ENCODE peak calls at places on chromosomes 12 and 14, in four cellular contexts. A is uterus, K is cardiac muscle cell, Z is dorsolateral prefrontal cortex. T is an unnamed sample.

GRCh38 chr12:70031046-70031445 is 206.0 kb downstream of the MYRFL start:
- DNase-seq in A (no peak), K (no peak), Z (no peak), T (no peak)

GRCh38 chr14:91892918-91893527 is 25.7 kb upstream of the TC2N start:
- DNase-seq in A (no peak), Z (no peak), K (peak), T (no peak)

GRCh38 chr14:75609606-75610476 is 31.4 kb downstream of the FLVCR2 start:
- DNase-seq in Z (no peak), A (no peak), K (peak), T (no peak)

GRCh38 chr14:72013606-72014129 is 81.4 kb downstream of the RGS6 start:
- DNase-seq in Z (no peak), A (no peak), K (no peak), T (no peak)

GRCh38 chr12:116015525-116015924 is 262.0 kb downstream of the MED13L start:
- DNase-seq in K (peak), Z (no peak), A (no peak), T (no peak)

GRCh38 chr12:5003025-5003666 is 40.5 kb upstream of the KCNA5 start:
- DNase-seq in A (peak), Z (peak), K (peak), T (peak)

GRCh38 chr14:102125546-102125945 is 14.2 kb upstream of the WDR20 start:
- DNase-seq in K (no peak), Z (no peak), A (no peak), T (no peak)

GRCh38 chr12:6935221-6935550 is 7.4 kb downstream of the ATN1 start:
- DNase-seq in Z (no peak), A (no peak), K (peak), T (no peak)

GRCh38 chr14:99790201-99790977 is 2.8 kb upstream of the EML1 start:
- DNase-seq in A (no peak), K (no peak), Z (no peak), T (no peak)

GRCh38 chr14:23299558-23299957 is 3.1 kb downstream of the PPP1R3E start:
- DNase-seq in Z (no peak), K (peak), A (no peak), T (no peak)

GRCh38 chr14:33432407-33433023 is 493.8 kb downstream of the NPAS3 start:
- DNase-seq in K (peak), Z (no peak), A (no peak), T (no peak)

GRCh38 chr14:32400480-32400879 is 71.4 kb downstream of the AKAP6 start:
- DNase-seq in K (no peak), Z (no peak), A (no peak), T (no peak)

GRCh38 chr14:43369710-43370109 is 1137.4 kb downstream of the FSCB start:
- DNase-seq in A (no peak), K (no peak), Z (no peak), T (no peak)

GRCh38 chr14:95562892-95563685 is 28.2 kb downstream of the GLRX5 start:
- DNase-seq in A (peak), K (peak), Z (no peak), T (no peak)

GRCh38 chr12:7145671-7146070 is 15.5 kb downstream of the CLSTN3 start:
- DNase-seq in Z (no peak), A (no peak), K (no peak), T (no peak)

GRCh38 chr12:1603621-1604020 is 9.2 kb upstream of the FBXL14 start:
- DNase-seq in Z (no peak), K (no peak), A (no peak), T (no peak)

GRCh38 chr14:100677925-100678765 is 48.5 kb upstream of the DLK1 start:
- DNase-seq in K (peak), A (peak), Z (peak), T (no peak)

GRCh38 chr12:100346660-100347059 is 10.2 kb upstream of the SLC17A8 start:
- DNase-seq in A (no peak), K (peak), Z (no peak), T (no peak)

GRCh38 chr14:102229071-102229738 is 75.8 kb downstream of the MOK start:
- DNase-seq in Z (peak), K (no peak), A (no peak), T (no peak)

GRCh38 chr12:94941440-94941862 is 62.0 kb downstream of the NDUFA12 start:
- DNase-seq in Z (no peak), A (peak), K (peak), T (no peak)

GRCh38 chr12:106309671-106310313 is 7.3 kb downstream of the TCP11L2 start:
- DNase-seq in A (no peak), Z (no peak), K (peak), T (no peak)

GRCh38 chr12:95918194-95918993 is 24.0 kb downstream of the CCDC38 start:
- DNase-seq in K (peak), Z (no peak), A (no peak), T (peak)

GRCh38 chr12:50006754-50007442 is 18.4 kb downstream of the RACGAP1 start:
- DNase-seq in A (no peak), K (no peak), Z (no peak), T (no peak)

GRCh38 chr12:93877446-93877845 is 200.3 kb downstream of the CRADD start:
- DNase-seq in K (no peak), Z (no peak), A (no peak), T (no peak)

GRCh38 chr12:31234955-31235867 is 90.7 kb downstream of the SINHCAF start:
- DNase-seq in Z (no peak), A (peak), K (peak), T (no peak)

GRCh38 chr12:128513831-128514230 is 246.9 kb downstream of the TMEM132C start:
- DNase-seq in Z (no peak), K (no peak), A (no peak), T (no peak)

GRCh38 chr14:56199095-56199975 is 81.1 kb downstream of the PELI2 start:
- DNase-seq in K (peak), A (peak), Z (no peak), T (no peak)

GRCh38 chr12:32846053-32846452 is 50.5 kb downstream of the PKP2 start:
- DNase-seq in Z (no peak), K (no peak), A (no peak), T (no peak)

GRCh38 chr14:92880351-92880750 is 42.6 kb upstream of the CHGA start:
- DNase-seq in K (no peak), A (no peak), Z (no peak), T (no peak)

GRCh38 chr12:14621821-14622220 is 54.1 kb upstream of the PLBD1 start:
- DNase-seq in Z (no peak), A (no peak), K (no peak), T (no peak)

GRCh38 chr12:22410497-22410896 is 76.0 kb upstream of the ST8SIA1 start:
- DNase-seq in K (no peak), A (no peak), Z (no peak), T (no peak)

GRCh38 chr14:90426031-90426540 is 29.3 kb downstream of the CALM1 start:
- DNase-seq in Z (peak), A (no peak), K (no peak), T (no peak)

GRCh38 chr12:28865776-28866175 is 283.3 kb upstream of the FAR2 start:
- DNase-seq in Z (no peak), A (no peak), K (no peak), T (no peak)

GRCh38 chr14:20683896-20684661 is at the start of gene RNASE4:
- DNase-seq in Z (peak), A (peak), K (peak), T (peak)

GRCh38 chr14:101465795-101466448 is 95.4 kb upstream of the DIO3 start:
- DNase-seq in A (peak), K (no peak), Z (peak), T (no peak)

GRCh38 chr12:107545737-107546363 is 139.7 kb upstream of the PWP1 start:
- DNase-seq in A (no peak), Z (no peak), K (no peak), T (no peak)

GRCh38 chr12:93484315-93484981 is 17.1 kb downstream of the MRPL42 start:
- DNase-seq in A (no peak), K (peak), Z (no peak), T (no peak)

GRCh38 chr12:59858508-59858907 is 262.7 kb downstream of the SLC16A7 start:
- DNase-seq in A (no peak), Z (no peak), K (no peak), T (no peak)

GRCh38 chr12:124046206-124046740 is 73.3 kb downstream of the ZNF664 start:
- DNase-seq in K (no peak), Z (no peak), A (no peak), T (peak)
- H3K27ac ChIP-seq in K (no peak), Z (peak), A (no peak), T (peak)

DNA sequence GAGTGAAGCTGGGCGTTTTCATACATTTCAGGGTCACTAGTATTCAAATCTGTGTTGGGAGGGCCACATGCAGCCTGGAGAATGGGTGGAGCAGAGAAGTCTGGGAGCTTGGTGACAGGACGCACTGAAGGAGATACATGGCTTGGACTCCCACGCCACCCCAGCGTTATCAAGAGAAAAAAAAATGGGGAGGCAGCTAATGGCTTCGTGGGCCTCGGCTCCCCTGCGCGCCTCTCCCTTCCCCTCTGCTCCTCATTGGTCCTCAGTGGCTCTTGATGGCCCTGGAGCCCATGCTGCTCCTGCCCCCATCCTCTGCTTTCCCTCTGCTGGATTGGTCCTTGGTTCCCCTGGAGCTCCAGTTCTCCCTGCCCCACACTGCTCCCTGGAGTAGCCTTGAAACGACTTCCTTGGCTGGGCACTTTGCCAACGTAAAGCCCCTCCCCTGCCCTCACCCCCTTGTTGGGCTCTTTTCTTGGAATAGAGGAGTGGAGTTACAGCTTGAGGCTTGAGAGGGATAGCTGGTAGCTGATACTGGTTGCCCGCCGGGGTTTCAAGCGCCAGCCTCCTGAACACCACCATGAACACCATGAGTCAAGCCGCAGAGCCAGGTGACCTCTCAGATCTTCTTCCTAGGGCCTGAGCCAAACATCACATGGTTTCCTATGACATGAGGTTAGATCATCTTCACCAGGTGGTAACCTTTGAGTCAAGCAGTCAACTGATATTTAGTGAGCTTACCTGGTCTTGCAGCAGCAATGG is 139.7 kb downstream of the PRKCH start:
- DNase-seq in Z (no peak), K (peak), A (no peak), T (no peak)
- H3K27ac ChIP-seq in Z (no peak), K (peak), A (no peak), T (no peak)

DNA sequence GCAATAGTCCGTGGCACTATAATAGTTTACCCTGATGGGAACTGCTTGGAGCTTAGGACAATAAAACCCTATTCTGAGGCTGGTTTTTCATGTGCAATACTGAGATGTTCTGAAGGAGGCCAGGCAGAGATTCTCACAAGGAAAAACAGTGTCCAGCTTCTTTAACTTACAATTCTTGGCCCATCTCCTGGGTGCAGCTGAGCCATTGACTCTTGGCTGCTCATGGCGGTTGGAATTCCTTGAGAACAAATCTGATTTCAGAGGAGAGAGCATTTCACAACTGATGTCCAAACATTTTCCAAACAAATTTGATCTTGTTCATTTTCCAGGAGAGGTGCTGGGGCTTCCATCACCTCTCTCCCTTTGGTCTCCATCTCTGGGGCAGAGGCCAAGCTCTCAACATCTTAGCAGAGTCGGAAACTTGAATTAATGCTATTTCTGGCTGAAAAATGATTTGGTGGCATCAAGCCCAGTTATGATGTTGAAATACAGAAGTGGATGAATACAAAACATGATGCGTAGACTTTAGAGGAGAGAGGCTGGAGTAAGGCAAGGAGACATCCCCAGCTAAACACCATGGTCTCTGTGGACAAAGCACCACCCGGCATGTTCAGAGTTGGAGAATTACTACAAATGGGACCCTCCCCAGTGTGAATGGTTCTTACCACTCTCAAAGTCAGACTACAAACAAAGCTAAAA is 593.0 kb downstream of the VRK1 start:
- DNase-seq in K (no peak), A (peak), Z (no peak), T (no peak)
- H3K27ac ChIP-seq in K (no peak), A (no peak), Z (no peak), T (no peak)

DNA sequence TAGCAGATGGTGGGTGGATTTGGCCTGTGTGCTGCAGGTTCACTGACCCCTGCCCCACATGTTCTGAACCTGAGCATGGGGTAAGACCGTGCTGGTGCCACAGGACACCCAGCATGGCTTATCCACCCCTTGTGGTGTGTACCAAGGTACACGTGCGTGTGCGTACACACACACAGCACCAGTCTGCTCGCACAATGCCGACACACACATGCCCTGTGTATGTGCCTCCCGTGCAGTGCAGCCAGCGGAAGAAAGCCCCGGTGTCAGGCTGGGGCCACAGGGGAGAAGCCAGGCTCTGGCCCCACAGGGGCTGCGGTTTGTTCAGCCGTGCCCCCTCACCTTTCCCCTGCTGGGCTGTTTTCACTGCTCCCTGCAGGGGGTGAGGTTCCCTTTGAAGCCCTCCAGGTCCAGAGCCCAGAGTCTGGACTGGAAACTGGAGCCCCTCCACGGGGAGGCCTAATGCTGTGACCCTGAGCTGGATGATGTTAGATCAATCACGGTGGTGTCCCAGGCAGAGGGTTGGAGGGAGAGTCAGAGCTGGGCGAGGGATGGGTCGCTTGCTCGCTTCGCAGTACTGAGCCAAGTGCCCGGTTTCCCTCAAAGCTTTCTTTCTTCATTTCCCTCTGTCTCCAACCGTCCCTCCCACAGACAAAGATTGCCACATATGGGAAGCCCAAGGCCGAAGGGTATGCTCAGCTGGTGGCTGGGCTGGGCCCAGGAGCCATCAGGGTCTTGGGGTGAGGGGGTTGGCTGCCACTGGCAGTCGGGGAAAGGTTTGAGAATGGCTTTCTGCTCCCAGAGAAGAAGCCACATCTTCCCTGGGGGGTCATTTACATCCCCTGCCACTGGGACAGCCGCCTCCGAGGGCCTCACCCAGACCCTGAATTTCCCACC is 6.2 kb downstream of the DTX1 start:
- DNase-seq in A (no peak), Z (no peak), K (peak), T (no peak)
- H3K27ac ChIP-seq in A (no peak), Z (no peak), K (no peak), T (no peak)

DNA sequence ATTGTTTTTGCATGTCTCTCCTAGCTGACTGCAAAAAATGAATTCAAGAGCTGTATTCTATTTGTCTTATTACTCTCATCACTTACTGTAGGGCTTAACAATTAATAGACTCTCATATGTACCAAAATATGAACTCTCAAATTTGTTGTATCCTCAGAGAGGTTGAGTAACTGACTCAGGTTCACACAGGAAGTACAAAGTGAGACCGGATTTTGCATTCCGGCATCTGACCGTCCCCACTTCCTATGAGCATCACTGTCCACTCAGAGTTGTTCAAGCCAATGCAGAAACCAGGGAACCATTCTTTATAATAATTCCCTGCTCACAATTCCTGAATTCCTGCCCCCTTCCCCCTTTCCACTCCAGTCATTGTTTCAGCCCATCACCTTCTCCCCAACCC is 113.3 kb upstream of the AMIGO2 start:
- DNase-seq in A (no peak), K (no peak), Z (no peak), T (no peak)
- H3K27ac ChIP-seq in A (no peak), K (no peak), Z (no peak), T (no peak)

GRCh38 chr12:53499261-53500118 is at the start of gene MAP3K12:
- DNase-seq in Z (peak), A (peak), K (peak), T (peak)

GRCh38 chr12:53497461-53497860 is 1.8 kb downstream of the MAP3K12 start:
- DNase-seq in K (no peak), Z (no peak), A (no peak), T (no peak)

GRCh38 chr12:53495903-53496751 is 3.1 kb downstream of the MAP3K12 start:
- DNase-seq in A (peak), Z (no peak), K (peak), T (peak)

GRCh38 chr12:53498235-53498630 is 1.0 kb downstream of the MAP3K12 start:
- DNase-seq in A (no peak), Z (no peak), K (no peak), T (no peak)

GRCh38 chr12:53496752-53497032 is 2.6 kb downstream of the MAP3K12 start:
- DNase-seq in Z (no peak), K (peak), A (no peak), T (no peak)
- H3K27ac ChIP-seq in Z (peak), K (peak), A (peak), T (no peak)

GRCh38 chr14:77040059-77040308 is 11.5 kb upstream of the IRF2BPL start:
- DNase-seq in K (no peak), Z (no peak), A (no peak), T (no peak)
- H3K27ac ChIP-seq in K (peak), Z (peak), A (peak), T (peak)

DNA sequence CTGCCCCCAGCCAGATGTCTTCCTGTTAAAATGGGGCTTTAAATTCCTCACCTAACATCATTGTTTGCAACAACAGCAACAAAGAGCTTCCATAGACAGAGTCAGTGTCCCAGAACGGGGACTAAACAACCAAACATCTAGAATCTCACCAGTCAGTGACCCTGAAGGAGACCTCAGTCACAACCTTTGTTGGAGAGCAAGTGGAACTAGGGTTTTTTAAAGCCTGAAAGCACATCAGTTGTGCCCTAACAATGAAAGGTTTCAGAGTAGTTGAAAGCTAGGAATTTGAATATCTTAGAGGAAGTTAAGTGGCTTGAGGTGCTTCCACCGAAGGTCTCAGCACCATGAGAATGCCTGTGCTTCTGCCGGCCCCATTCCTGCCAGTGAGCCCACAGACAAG is 5.0 kb upstream of the ALDH2 start:
- DNase-seq in A (no peak), K (no peak), Z (no peak), T (no peak)
- H3K27ac ChIP-seq in A (no peak), K (no peak), Z (no peak), T (no peak)

GRCh38 chr12:47736216-47736615 is 10.9 kb upstream of the ENDOU start:
- DNase-seq in K (no peak), A (no peak), Z (no peak), T (no peak)

GRCh38 chr12:47734725-47735480 is 9.6 kb upstream of the ENDOU start:
- DNase-seq in K (no peak), Z (peak), A (no peak), T (no peak)

GRCh38 chr12:47737936-47738335 is 12.6 kb upstream of the ENDOU start:
- DNase-seq in Z (no peak), K (no peak), A (peak), T (no peak)

GRCh38 chr12:47735649-47736048 is 10.4 kb upstream of the ENDOU start:
- DNase-seq in K (no peak), A (no peak), Z (no peak), T (no peak)

GRCh38 chr12:47736877-47737676 is 11.8 kb upstream of the ENDOU start:
- DNase-seq in K (peak), Z (peak), A (peak), T (peak)
- H3K27ac ChIP-seq in K (peak), Z (peak), A (peak), T (peak)

GRCh38 chr12:121284551-121285390 is 11.7 kb downstream of the CAMKK2 start:
- DNase-seq in Z (no peak), K (no peak), A (no peak), T (no peak)
- H3K27ac ChIP-seq in Z (peak), K (peak), A (no peak), T (peak)